ENCODE peak calls at places on chromosome 12, in nine cellular contexts. H, F, K, M, B, A, I, J and D are unnamed samples.

GRCh38 chr12:62227091-62227490 is 33.1 kb upstream of the USP15 start:
- DNase-seq in F (no peak), B (no peak), A (no peak), H (no peak), K (no peak), I (no peak), J (no peak), M (no peak), D (no peak)

GRCh38 chr12:118840399-118840798 is 140.9 kb upstream of the SRRM4 start:
- DNase-seq in J (no peak), M (no peak), F (peak; percentile 76), I (no peak), B (no peak), H (no peak), A (peak; percentile 10), K (no peak), D (peak; percentile 28)

GRCh38 chr12:66964629-66965028 is 285.8 kb upstream of the GRIP1 start:
- DNase-seq in J (no peak), K (no peak), A (no peak), M (no peak), I (no peak), F (no peak), H (peak; percentile 85), B (no peak), D (no peak)

GRCh38 chr12:54868690-54869089 is 14.4 kb downstream of the MUCL1 start:
- DNase-seq in M (no peak), F (no peak), A (no peak), B (no peak), J (no peak), H (no peak), I (no peak), K (no peak), D (no peak)

GRCh38 chr12:109131522-109132050 is 15.2 kb downstream of the ACACB start:
- DNase-seq in F (no peak), A (no peak), H (no peak), M (no peak), K (no peak), I (no peak), B (peak; percentile 57), J (no peak), D (no peak)

GRCh38 chr12:2231956-2232355 is 179.2 kb downstream of the CACNA1C start:
- DNase-seq in J (no peak), M (no peak), I (no peak), B (no peak), A (no peak), K (no peak), F (no peak), H (no peak), D (no peak)

GRCh38 chr12:31263661-31264060 is 62.3 kb downstream of the SINHCAF start:
- DNase-seq in J (no peak), F (no peak), A (no peak), M (no peak), B (no peak), K (no peak), I (no peak), H (no peak), D (no peak)

GRCh38 chr12:90393089-90393488 is 561.9 kb downstream of the CCER1 start:
- DNase-seq in M (no peak), A (no peak), J (no peak), B (no peak), K (no peak), H (no peak), F (no peak), I (no peak), D (no peak)

GRCh38 chr12:47004634-47005033 is 74.8 kb upstream of the PCED1B start:
- DNase-seq in I (no peak), B (peak; percentile 70), F (no peak), H (no peak), A (no peak), K (no peak), J (peak; percentile 50), M (no peak), D (no peak)

GRCh38 chr12:64385468-64385867 is 5.1 kb downstream of the C12orf56 start:
- DNase-seq in I (no peak), A (no peak), J (no peak), F (no peak), K (no peak), M (no peak), H (peak; percentile 46), B (no peak), D (peak; percentile 79)

GRCh38 chr12:53928054-53928879 is 10.4 kb upstream of the HOXC13 start:
- DNase-seq in A (no peak), M (no peak), H (no peak), I (no peak), B (no peak), F (peak; percentile 24), J (no peak), K (no peak), D (no peak)

GRCh38 chr12:116458492-116458891 is 100.7 kb upstream of the MAP1LC3B2 start:
- DNase-seq in H (no peak), M (no peak), F (no peak), K (no peak), I (no peak), B (no peak), A (no peak), J (no peak), D (no peak)

GRCh38 chr12:111766608-111767361 is at the start of gene ALDH2:
- DNase-seq in A (peak; percentile 57), B (peak; percentile 88), F (peak; percentile 96), K (peak; percentile 84), I (peak; percentile 81), M (no peak), H (peak; percentile 25), J (peak; percentile 79), D (no peak)

GRCh38 chr12:124432376-124432775 is 135.0 kb downstream of the NCOR2 start:
- DNase-seq in M (no peak), B (no peak), J (no peak), K (no peak), F (no peak), H (no peak), A (no peak), I (no peak), D (no peak)

GRCh38 chr12:124433147-124433874 is 134.1 kb downstream of the NCOR2 start:
- DNase-seq in M (no peak), J (no peak), B (no peak), A (no peak), H (no peak), F (no peak), I (no peak), K (no peak), D (no peak)

GRCh38 chr12:124434364-124434763 is 133.0 kb downstream of the NCOR2 start:
- DNase-seq in M (no peak), K (no peak), A (no peak), H (no peak), I (no peak), B (no peak), J (no peak), F (peak; percentile 51), D (no peak)

GRCh38 chr12:124434951-124435805 is 132.2 kb downstream of the NCOR2 start:
- DNase-seq in A (no peak), J (no peak), I (no peak), K (no peak), M (no peak), B (no peak), H (no peak), F (no peak), D (no peak)

GRCh38 chr12:124433906-124434305 is 133.5 kb downstream of the NCOR2 start:
- DNase-seq in M (no peak), I (no peak), K (no peak), J (no peak), A (no peak), B (no peak), F (no peak), H (no peak), D (no peak)
- H3K4me1 ChIP-seq in M (no peaks in the 10 kb centered on the region), I (no peaks in the 10 kb centered on the region), K (peaks cover 28% of the 10 kb centered on the region), J (no peaks in the 10 kb centered on the region), A (no peaks in the 10 kb centered on the region), B (no peaks in the 10 kb centered on the region), F (peaks cover 13% of the 10 kb centered on the region), H (peaks cover 12% of the 10 kb centered on the region), D (no peaks in the 10 kb centered on the region)

GRCh38 chr12:6539276-6540134 is 5.2 kb downstream of the GAPDH start:
- DNase-seq in J (no peak), K (no peak), M (no peak), I (no peak), F (peak; percentile 17), H (no peak), A (peak; percentile 62), B (peak; percentile 52), D (peak; percentile 40)
- H3K4me1 ChIP-seq in J (peaks cover 20% of the 10 kb centered on the region), K (peaks cover 59% of the 10 kb centered on the region), M (peaks cover 34% of the 10 kb centered on the region), I (peaks cover 6% of the 10 kb centered on the region), F (peaks cover 22% of the 10 kb centered on the region), H (peaks cover 34% of the 10 kb centered on the region), A (peaks cover 57% of the 10 kb centered on the region), B (peaks cover 5% of the 10 kb centered on the region), D (peaks cover 22% of the 10 kb centered on the region)

GRCh38 chr12:75360920-75361319 is 26.4 kb downstream of the GLIPR1L1 start:
- DNase-seq in A (no peak), J (no peak), K (no peak), I (no peak), H (no peak), M (no peak), B (no peak), F (no peak), D (no peak)
- H3K4me1 ChIP-seq in A (no peaks in the 10 kb centered on the region), J (no peaks in the 10 kb centered on the region), K (no peaks in the 10 kb centered on the region), I (no peaks in the 10 kb centered on the region), H (no peaks in the 10 kb centered on the region), M (no peaks in the 10 kb centered on the region), B (no peaks in the 10 kb centered on the region), F (peaks cover 13% of the 10 kb centered on the region), D (no peaks in the 10 kb centered on the region)

DNA sequence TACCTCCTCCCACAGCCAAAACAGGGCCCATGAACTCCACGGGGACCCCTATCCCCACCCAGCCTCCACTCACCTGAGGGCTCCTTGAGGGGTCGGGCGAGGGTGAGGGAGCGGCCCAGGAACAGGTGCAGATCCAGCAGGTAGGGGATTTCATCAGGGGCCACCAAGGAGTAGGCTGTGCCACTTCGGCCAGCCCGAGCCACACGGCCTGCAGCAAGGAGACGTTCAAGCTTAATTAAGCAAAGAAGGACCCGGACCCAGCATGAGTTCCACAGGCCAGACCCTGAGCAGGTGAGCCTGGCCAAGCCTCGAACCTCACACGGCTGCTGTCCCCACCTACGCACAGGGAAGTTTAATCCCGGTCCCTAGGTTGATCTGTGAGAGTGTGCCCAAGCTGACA is 15.6 kb downstream of the DDX54 start:
- DNase-seq in A (no peak), I (no peak), K (no peak), B (no peak), M (no peak), F (no peak), J (no peak), H (no peak), D (no peak)
- H3K4me1 ChIP-seq in A (no peaks in the 10 kb centered on the region), I (no peaks in the 10 kb centered on the region), K (no peaks in the 10 kb centered on the region), B (no peaks in the 10 kb centered on the region), M (no peaks in the 10 kb centered on the region), F (no peaks in the 10 kb centered on the region), J (no peaks in the 10 kb centered on the region), H (no peaks in the 10 kb centered on the region), D (no peaks in the 10 kb centered on the region)

GRCh38 chr12:32541754-32542374 is 137.2 kb upstream of the DNM1L start:
- DNase-seq in B (no peak), F (no peak), H (no peak), I (no peak), J (peak; percentile 53), K (no peak), A (no peak), M (no peak), D (no peak)
- H3K4me1 ChIP-seq in B (no peaks in the 10 kb centered on the region), F (peaks cover 40% of the 10 kb centered on the region), H (no peaks in the 10 kb centered on the region), I (no peaks in the 10 kb centered on the region), J (peaks cover 12% of the 10 kb centered on the region), K (peaks cover 36% of the 10 kb centered on the region), A (peaks cover 33% of the 10 kb centered on the region), M (no peaks in the 10 kb centered on the region), D (no peaks in the 10 kb centered on the region)